ENCODE peak calls at places on chromosome 13, in four cellular contexts. A is GM12878, P is K562, I is HepG2. M is an unnamed sample.

GRCh38 chr13:105403065-105403464 is 1132.4 kb downstream of the EFNB2 start:
- DNase-seq in A (no peak), P (no peak), I (no peak), M (no peak)

GRCh38 chr13:40819797-40820315 is 30.4 kb downstream of the SLC25A15 start:
- DNase-seq in A (no peak), P (no peak), I (no peak), M (no peak)

GRCh38 chr13:31374682-31375081 is 174.9 kb downstream of the B3GLCT start:
- DNase-seq in A (no peak), P (peak), I (no peak), M (no peak)

GRCh38 chr13:91126806-91127205 is 220.7 kb upstream of the MIR17HG start:
- DNase-seq in A (no peak), P (no peak), I (no peak), M (no peak)

GRCh38 chr13:97743946-97744345 is 209.5 kb upstream of the IPO5 start:
- DNase-seq in A (no peak), P (no peak), I (no peak), M (no peak)

GRCh38 chr13:61728468-61728867 is 312.8 kb upstream of the PCDH20 start:
- DNase-seq in A (no peak), P (no peak), I (no peak), M (no peak)

GRCh38 chr13:60229708-60230272 is 66.1 kb upstream of the DIAPH3 start:
- DNase-seq in A (no peak), P (peak), I (no peak), M (no peak)

GRCh38 chr13:112657850-112658445 is 31.9 kb upstream of the ATP11A start:
- DNase-seq in A (no peak), P (no peak), I (no peak), M (no peak)

GRCh38 chr13:84455143-84455905 is 573.0 kb upstream of the SLITRK1 start:
- DNase-seq in A (no peak), P (no peak), I (peak), M (no peak)

GRCh38 chr13:89865331-89865833 is 1482.1 kb upstream of the MIR17HG start:
- DNase-seq in A (no peak), P (no peak), I (no peak), M (no peak)

GRCh38 chr13:101942038-101942437 is 459.8 kb downstream of the FGF14 start:
- DNase-seq in A (no peak), P (no peak), I (peak), M (no peak)

GRCh38 chr13:99059498-99060070 is 81.7 kb upstream of the DOCK9 start:
- DNase-seq in A (no peak), P (no peak), I (no peak), M (no peak)

GRCh38 chr13:110410906-110411305 is 103.8 kb downstream of the COL4A2 start:
- DNase-seq in A (no peak), P (no peak), I (no peak), M (no peak)

GRCh38 chr13:33547035-33547434 is 261.5 kb upstream of the STARD13 start:
- DNase-seq in A (no peak), P (no peak), I (no peak), M (no peak)

GRCh38 chr13:109146912-109147624 is 517.7 kb downstream of the MYO16 start:
- DNase-seq in A (no peak), P (no peak), I (no peak), M (no peak)
- TF ChIP-seq TARDBP in A (no peak), P (no peak), I (no peak), M (no peak)

DNA sequence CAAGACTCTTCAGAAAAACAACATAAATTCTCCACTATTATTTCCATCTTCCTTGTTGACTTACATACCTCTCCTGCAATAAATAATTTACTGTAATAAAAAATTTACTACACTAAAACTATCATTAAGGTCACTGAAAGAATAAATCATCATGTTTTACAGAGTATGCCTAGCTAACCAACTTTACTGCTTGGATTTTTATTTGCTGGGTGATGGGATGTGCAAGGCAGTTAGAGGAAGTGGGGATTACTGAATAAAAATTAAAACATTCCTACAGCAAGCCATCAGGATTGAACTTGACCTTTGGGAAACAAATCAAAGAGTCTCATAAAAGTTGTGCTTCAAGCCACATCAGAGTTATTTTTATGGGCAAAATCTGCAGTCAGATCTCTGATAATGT is 610.3 kb downstream of the TBC1D4 start:
- DNase-seq in A (no peak), P (no peak), I (no peak), M (no peak)
- TF ChIP-seq TARDBP in A (no peak), P (no peak), I (no peak), M (no peak)

GRCh38 chr13:42602910-42603309 is 29.0 kb downstream of the TNFSF11 start:
- DNase-seq in A (peak), P (no peak), I (no peak), M (no peak)

GRCh38 chr13:42597505-42597904 is 23.6 kb downstream of the TNFSF11 start:
- DNase-seq in A (no peak), P (no peak), I (no peak), M (no peak)

GRCh38 chr13:42600943-42601342 is 27.0 kb downstream of the TNFSF11 start:
- DNase-seq in A (no peak), P (no peak), I (no peak), M (no peak)
- TF ChIP-seq TARDBP in A (no peak), P (no peak), I (no peak), M (no peak)

DNA sequence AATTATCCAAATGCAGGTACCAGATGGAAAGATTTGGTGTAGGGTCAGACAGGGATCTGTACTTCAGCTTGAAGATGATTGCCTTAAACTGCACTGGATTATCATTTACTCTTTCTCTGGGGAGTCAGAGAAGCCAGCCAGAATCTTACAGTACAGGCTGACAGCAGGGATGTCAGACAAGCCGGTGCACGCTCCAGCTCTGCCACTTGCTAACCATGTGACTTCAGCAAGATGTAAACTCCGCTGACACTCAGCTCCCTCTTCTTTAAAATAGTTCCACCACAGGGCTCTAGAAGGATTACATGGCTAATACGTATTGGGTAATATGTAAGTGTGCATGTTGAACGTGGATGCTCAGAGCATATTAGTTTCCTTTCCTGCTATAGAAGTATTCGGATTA is 251.4 kb upstream of the MAB21L1 start:
- DNase-seq in A (no peak), P (no peak), I (no peak), M (no peak)
- TF ChIP-seq TARDBP in A (no peak), P (no peak), I (no peak), M (no peak)

GRCh38 chr13:50512602-50513527 is 330.6 kb downstream of the DLEU7 start:
- DNase-seq in A (no peak), P (peak), I (peak), M (peak)
- TF ChIP-seq TARDBP in A (no peak), P (no peak), I (no peak), M (no peak)

DNA sequence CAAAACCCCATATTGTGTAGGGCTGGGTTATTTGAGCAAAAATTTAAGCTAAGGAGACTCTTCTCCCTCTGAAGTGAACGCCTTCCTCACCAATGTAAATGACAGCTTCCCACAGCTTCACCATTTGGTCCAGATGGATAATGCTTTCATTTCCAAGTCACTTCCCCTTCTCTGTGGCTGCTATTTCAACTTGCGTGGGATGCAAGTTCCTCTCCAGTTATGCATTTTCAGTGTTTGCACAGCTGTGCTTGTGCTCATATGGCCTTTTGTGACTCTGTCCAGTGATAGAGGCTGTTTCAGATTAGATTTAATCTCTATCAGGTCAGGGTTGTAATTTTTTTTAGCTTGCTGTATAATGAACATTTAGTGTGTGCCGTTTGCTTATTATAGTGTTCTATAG is 86.4 kb downstream of the TNFRSF19 start:
- DNase-seq in A (no peak), P (peak), I (peak), M (no peak)
- TF ChIP-seq TARDBP in A (no peak), P (no peak), I (no peak), M (no peak)

GRCh38 chr13:67464154-67464553 is 234.0 kb upstream of the PCDH9 start:
- DNase-seq in A (no peak), P (no peak), I (no peak), M (no peak)

GRCh38 chr13:67462098-67462497 is 232.0 kb upstream of the PCDH9 start:
- DNase-seq in A (no peak), P (no peak), I (no peak), M (no peak)

GRCh38 chr13:67469623-67470022 is 239.5 kb upstream of the PCDH9 start:
- DNase-seq in A (no peak), P (no peak), I (no peak), M (no peak)

GRCh38 chr13:67466569-67466968 is 236.4 kb upstream of the PCDH9 start:
- DNase-seq in A (no peak), P (no peak), I (no peak), M (no peak)
- TF ChIP-seq TARDBP in A (no peak), P (no peak), I (no peak), M (no peak)

M was measured in HEK293T.